ENCODE peak calls at places on chromosome 18, in eight cellular contexts. P, Y, T, W, Q, L, Z and U are unnamed samples.

GRCh38 chr18:34591920-34592444 is 118.1 kb upstream of the DTNA start:
- DNase-seq in P (no peak), Y (no peak), T (no peak), W (no peak), Q (no peak), L (no peak), Z (no peak), U (no peak)

GRCh38 chr18:6328624-6329016 is 86.1 kb downstream of the L3MBTL4 start:
- DNase-seq in P (no peak), Y (no peak), T (no peak), W (no peak), Q (no peak), L (no peak), Z (no peak), U (no peak)

GRCh38 chr18:76435321-76435989 is 59.6 kb downstream of the ZNF516 start:
- DNase-seq in P (no peak), Y (peak; percentile 47), T (no peak), W (no peak), Q (no peak), L (no peak), Z (no peak), U (no peak)

GRCh38 chr18:28036481-28036880 is 140.4 kb downstream of the CDH2 start:
- DNase-seq in P (no peak), Y (no peak), T (no peak), W (peak; percentile 65), Q (no peak), L (no peak), Z (no peak), U (no peak)

GRCh38 chr18:52237551-52237950 is 102.4 kb upstream of the DCC start:
- DNase-seq in P (no peak), Y (no peak), T (no peak), W (peak; percentile 70), Q (no peak), L (no peak), Z (no peak), U (peak; percentile 56)

GRCh38 chr18:3885209-3885792 is 435.3 kb downstream of the TGIF1 start:
- DNase-seq in P (no peak), Y (peak; percentile 84), T (no peak), W (no peak), Q (no peak), L (no peak), Z (no peak), U (peak; percentile 16)

GRCh38 chr18:43751835-43752234 is 474.5 kb upstream of the SYT4 start:
- DNase-seq in P (no peak), Y (no peak), T (no peak), W (no peak), Q (no peak), L (no peak), Z (no peak), U (no peak)

GRCh38 chr18:56146565-56146964 is 491.8 kb downstream of the TXNL1 start:
- DNase-seq in P (no peak), Y (no peak), T (no peak), W (peak; percentile 51), Q (no peak), L (no peak), Z (no peak), U (no peak)

GRCh38 chr18:21456428-21457178 is 143.9 kb downstream of the ESCO1 start:
- DNase-seq in P (no peak), Y (no peak), T (no peak), W (no peak), Q (no peak), L (no peak), Z (no peak), U (no peak)
- H3K27ac ChIP-seq in P (no peak overlapping the region), Y (no peak overlapping the region), T (no peak overlapping the region), W (no peak overlapping the region), Q (peak overlapping the region; percentile 70), L (no peak overlapping the region), Z (no peak overlapping the region), U (no peak overlapping the region)

DNA sequence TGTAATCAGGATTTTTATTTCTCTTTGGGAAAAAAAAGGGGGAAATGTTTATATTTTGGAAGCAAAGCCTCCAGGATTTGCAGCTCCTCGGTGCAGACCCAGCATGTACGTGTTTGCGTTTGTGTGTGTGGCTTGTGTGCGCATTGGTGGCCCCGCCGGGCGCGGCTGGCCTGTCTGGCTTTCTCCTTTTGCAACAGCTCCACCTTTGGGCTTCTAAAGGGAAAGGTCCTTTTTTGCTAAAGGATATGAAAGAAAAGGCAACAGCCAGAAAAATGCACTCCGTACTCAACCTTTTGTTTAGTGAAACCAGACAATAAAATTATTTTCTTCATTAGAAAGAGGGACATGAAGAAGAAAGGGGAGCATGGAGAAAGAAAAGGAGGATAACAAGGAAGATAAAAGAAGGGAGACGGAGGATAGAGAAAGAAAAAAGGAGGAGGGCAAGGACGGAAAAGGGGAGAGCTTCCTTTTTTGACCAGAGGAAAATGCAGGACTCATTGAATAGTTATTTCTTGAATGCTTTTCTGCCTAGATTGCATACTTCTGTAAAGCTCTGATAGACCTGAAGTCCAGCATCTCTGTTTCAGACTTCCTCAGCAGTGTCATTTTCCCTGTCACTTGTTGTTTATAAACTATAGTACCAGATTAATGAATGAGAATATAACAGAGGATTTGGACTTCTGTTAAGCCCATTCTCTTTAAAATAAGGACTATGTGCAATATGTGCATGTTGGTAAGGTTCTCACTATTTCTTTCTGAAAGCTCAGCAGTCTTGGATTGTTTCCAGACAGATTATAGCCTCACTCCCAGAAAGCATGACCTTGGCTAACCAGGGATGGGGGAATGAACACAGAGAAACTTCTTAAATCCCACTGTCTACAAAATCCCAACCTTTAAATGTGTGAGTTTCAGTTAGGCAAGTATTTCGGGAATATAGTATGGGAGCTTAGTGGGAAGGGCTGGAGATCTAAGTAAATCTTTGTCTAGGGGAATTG is 563.1 kb upstream of the PIK3C3 start:
- DNase-seq in P (no peak), Y (peak; percentile 91), T (no peak), W (peak; percentile 73), Q (no peak), L (peak; percentile 69), Z (peak; percentile 11), U (peak; percentile 4)
- TF ChIP-seq CTCF in P (peak; percentile 44), Y (peak; percentile 78), T (no peak), W (peak; percentile 53), Q (peak; percentile 35), L (peak; percentile 47), Z (peak; percentile 61), U (peak; percentile 86)

GRCh38 chr18:44942073-44942472 is 261.4 kb downstream of the SETBP1 start:
- DNase-seq in P (no peak), Y (no peak), T (no peak), W (no peak), Q (no peak), L (no peak), Z (no peak), U (no peak)
- H3K27ac ChIP-seq in P (no peak overlapping the region), Y (no peak overlapping the region), T (no peak overlapping the region), W (no peak overlapping the region), Q (no peak overlapping the region), L (no peak overlapping the region), Z (no peak overlapping the region), U (no peak overlapping the region)

DNA sequence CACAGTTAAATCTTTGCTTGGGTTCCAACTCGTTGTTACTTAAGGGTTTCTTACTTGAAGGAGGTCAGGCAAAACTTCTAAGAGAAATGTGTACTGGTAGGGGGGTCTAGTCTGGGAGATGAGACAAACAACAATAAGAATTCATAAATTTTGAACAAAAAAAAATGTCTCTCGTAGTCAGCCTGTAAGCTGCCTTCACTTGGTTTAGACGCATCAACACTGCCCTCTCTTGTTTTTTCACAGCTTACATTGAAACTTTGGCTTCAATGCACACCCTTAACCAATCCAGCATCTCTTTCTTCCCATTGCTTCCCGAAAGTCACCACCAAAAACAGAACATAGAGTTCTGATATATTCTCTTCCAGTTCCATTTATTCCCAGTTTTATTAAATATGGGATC is 576.4 kb upstream of the PIK3C3 start:
- DNase-seq in P (no peak), Y (peak; percentile 60), T (no peak), W (peak; percentile 56), Q (no peak), L (no peak), Z (no peak), U (peak; percentile 5)
- TF ChIP-seq CTCF in P (no peak), Y (peak; percentile 76), T (no peak), W (no peak), Q (no peak), L (no peak), Z (no peak), U (no peak)

GRCh38 chr18:80241919-80242777 is 5.2 kb downstream of the PARD6G start:
- DNase-seq in P (no peak), Y (no peak), T (no peak), W (no peak), Q (no peak), L (peak; percentile 45), Z (no peak), U (no peak)
- H3K27ac ChIP-seq in P (no peak overlapping the region), Y (no peak overlapping the region), T (no peak overlapping the region), W (no peak overlapping the region), Q (no peak overlapping the region), L (no peak overlapping the region), Z (no peak overlapping the region), U (peak overlapping the region; percentile 22)

DNA sequence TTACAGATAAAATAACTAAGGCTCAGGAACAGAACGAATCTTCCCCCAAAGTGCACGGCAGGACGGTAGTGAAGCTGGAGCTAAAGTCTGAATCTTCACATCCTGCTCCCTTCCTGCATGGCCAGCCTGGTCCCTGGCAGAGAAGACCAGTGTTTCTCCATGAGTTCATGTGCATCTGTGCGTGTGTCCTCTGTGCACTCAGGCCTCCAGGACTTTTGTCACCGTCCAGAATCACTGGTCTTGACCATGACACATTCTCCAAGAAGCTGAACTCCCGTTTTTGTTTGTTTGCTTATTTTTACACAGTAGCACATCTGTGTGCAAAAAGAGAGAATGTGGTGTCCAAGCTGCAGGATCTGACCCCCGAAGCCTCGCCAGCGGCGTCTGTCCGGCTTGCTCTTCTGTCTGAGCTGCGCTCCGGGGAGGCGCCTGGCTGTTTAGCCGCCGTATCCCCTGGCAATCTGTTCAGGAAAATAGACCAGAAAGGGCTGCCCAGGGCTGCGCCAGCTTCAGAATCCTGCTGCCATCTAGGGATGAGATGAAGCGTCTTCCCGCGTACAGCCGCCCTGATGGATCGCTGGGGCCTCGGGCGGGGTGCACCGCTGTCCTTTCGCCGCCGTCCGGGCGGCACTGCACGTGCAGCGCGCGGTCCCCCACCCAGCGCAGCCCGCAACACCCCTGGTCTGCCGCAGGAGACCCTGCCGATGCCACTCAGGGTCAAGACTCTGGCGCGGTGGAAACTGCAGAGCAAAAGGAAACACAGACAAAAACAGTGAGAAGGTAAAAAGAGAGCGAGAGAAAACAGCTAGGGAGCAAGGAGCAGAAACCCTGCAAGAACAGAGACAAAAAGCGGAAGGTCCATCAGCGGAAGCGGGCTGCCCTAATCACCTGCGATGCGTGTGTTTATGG is 2113.6 kb upstream of the PIK3C3 start:
- DNase-seq in P (peak; percentile 20), Y (peak; percentile 90), T (no peak), W (peak; percentile 67), Q (peak; percentile 67), L (peak; percentile 68), Z (peak; percentile 56), U (peak; percentile 51)
- TF ChIP-seq CTCF in P (no peak), Y (peak; percentile 69), T (no peak), W (peak; percentile 41), Q (no peak), L (peak; percentile 36), Z (no peak), U (peak; percentile 82)

DNA sequence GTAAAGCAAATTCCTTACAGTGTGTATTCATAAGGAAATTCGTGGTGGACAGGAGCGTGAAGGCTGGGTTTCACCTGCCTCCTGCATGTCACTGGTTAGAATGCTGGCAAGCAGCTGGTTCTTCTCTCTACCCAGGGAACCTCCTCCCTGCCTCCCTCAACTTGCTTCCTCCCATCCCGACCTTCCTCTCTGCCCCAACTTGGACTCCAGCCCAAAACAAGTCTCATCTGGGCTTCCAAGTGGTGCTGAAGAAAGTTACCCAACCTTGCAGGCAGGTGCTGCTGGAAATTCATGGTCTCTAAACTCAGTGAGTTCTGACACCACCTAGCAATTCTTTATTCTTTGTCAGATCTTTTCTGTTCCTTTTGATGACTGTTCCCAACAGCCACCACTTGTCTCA is 184.5 kb downstream of the BCL2 start:
- DNase-seq in P (no peak), Y (no peak), T (no peak), W (no peak), Q (no peak), L (no peak), Z (no peak), U (peak; percentile 28)
- H3K27ac ChIP-seq in P (no peak overlapping the region), Y (no peak overlapping the region), T (no peak overlapping the region), W (no peak overlapping the region), Q (no peak overlapping the region), L (no peak overlapping the region), Z (no peak overlapping the region), U (no peak overlapping the region)

GRCh38 chr18:22559414-22560282 is 141.9 kb upstream of the CTAGE1 start:
- DNase-seq in P (peak; percentile 82), Y (peak; percentile 51), T (no peak), W (peak; percentile 79), Q (peak; percentile 86), L (peak; percentile 82), Z (peak; percentile 56), U (peak; percentile 28)
- TF ChIP-seq CTCF in P (no peak), Y (no peak), T (no peak), W (peak; percentile 27), Q (no peak), L (peak; percentile 29), Z (no peak), U (no peak)